ENCODE peak calls at places on chromosome 7, in seven cellular contexts. Q, Z, D, N, A, P and B are unnamed samples.

GRCh38 chr7:42107484-42107883 is 129.5 kb downstream of the GLI3 start:
- DNase-seq in A (peak; percentile 30), Z (peak; percentile 88), P (peak; percentile 89), N (peak; percentile 65), D (no peak), Q (no peak), B (peak; percentile 85)

GRCh38 chr7:17852361-17852760 is 87.9 kb downstream of the SNX13 start:
- DNase-seq in D (no peak), Z (no peak), Q (no peak), P (no peak), N (no peak), A (no peak), B (no peak)

GRCh38 chr7:128742206-128742605 is 3.0 kb downstream of the CALU start:
- DNase-seq in A (no peak), N (peak; percentile 76), Z (peak; percentile 82), P (no peak), D (no peak), Q (no peak), B (peak; percentile 95)

GRCh38 chr7:28297821-28298439 is 114.4 kb upstream of the CREB5 start:
- DNase-seq in Q (no peak), N (no peak), A (no peak), D (no peak), P (no peak), Z (no peak), B (no peak)

GRCh38 chr7:142855756-142856564 is 1.1 kb downstream of the EPHB6 start:
- DNase-seq in P (no peak), Q (no peak), N (peak; percentile 54), D (peak; percentile 80), A (peak; percentile 38), Z (no peak), B (peak; percentile 70)

GRCh38 chr7:101119876-101120275 is 7.0 kb upstream of the SERPINE1 start:
- DNase-seq in Z (no peak), Q (no peak), A (no peak), N (peak; percentile 61), D (no peak), P (no peak), B (no peak)

GRCh38 chr7:74682829-74683228 is 25.3 kb downstream of the GTF2I start:
- DNase-seq in A (no peak), Q (no peak), P (no peak), D (no peak), Z (no peak), N (no peak), B (no peak)

GRCh38 chr7:75849573-75849972 is 29.3 kb upstream of the RHBDD2 start:
- DNase-seq in P (no peak), Z (peak; percentile 62), Q (no peak), N (no peak), A (no peak), D (no peak), B (no peak)

GRCh38 chr7:157077986-157078644 is 60.6 kb upstream of the UBE3C start:
- DNase-seq in P (peak; percentile 71), A (no peak), D (no peak), N (peak; percentile 5), Z (no peak), Q (no peak), B (no peak)

GRCh38 chr7:44959956-44960640 is 18.7 kb downstream of the MYO1G start:
- DNase-seq in A (no peak), D (no peak), Z (no peak), N (no peak), P (no peak), Q (no peak), B (no peak)

GRCh38 chr7:114574384-114574783 is 159.8 kb downstream of the FOXP2 start:
- DNase-seq in Z (no peak), D (no peak), A (no peak), Q (no peak), N (peak; percentile 70), P (no peak), B (peak; percentile 83)

GRCh38 chr7:7609330-7609729 is 31.2 kb upstream of the UMAD1 start:
- DNase-seq in D (no peak), P (no peak), A (no peak), N (no peak), Q (no peak), Z (no peak), B (no peak)

GRCh38 chr7:32163141-32163806 is 93.1 kb upstream of the PDE1C start:
- DNase-seq in Q (peak; percentile 54), Z (peak; percentile 94), D (peak; percentile 27), N (peak; percentile 85), P (no peak), A (peak; percentile 75), B (peak; percentile 99)

GRCh38 chr7:137880432-137880831 is 33.7 kb upstream of the DGKI start:
- DNase-seq in Z (no peak), P (no peak), A (no peak), N (peak; percentile 87), D (no peak), Q (no peak), B (peak; percentile 90)

GRCh38 chr7:158362912-158363905 is 224.4 kb downstream of the PTPRN2 start:
- DNase-seq in Q (no peak), P (peak; percentile 19), Z (peak; percentile 15), D (no peak), N (no peak), A (no peak), B (no peak)

GRCh38 chr7:116687801-116688201 is 15.8 kb downstream of the MET start:
- DNase-seq in P (peak; percentile 25), N (peak; percentile 80), Q (peak; percentile 53), D (no peak), Z (peak; percentile 88), A (no peak), B (peak; percentile 82)
- H3K4me3 ChIP-seq in P (no peak overlapping the region), N (no peak overlapping the region), Q (peak overlapping the region; percentile 17), D (no peak overlapping the region), Z (peak overlapping the region; percentile 25), A (no peak overlapping the region), B (no peak overlapping the region)

GRCh38 chr7:37385787-37386186 is 62.9 kb downstream of the ELMO1 start:
- DNase-seq in P (no peak), D (no peak), Q (no peak), A (no peak), N (no peak), Z (no peak), B (no peak)
- H3K4me3 ChIP-seq in P (no peak overlapping the region), D (no peak overlapping the region), Q (no peak overlapping the region), A (no peak overlapping the region), N (no peak overlapping the region), Z (no peak overlapping the region), B (no peak overlapping the region)

DNA sequence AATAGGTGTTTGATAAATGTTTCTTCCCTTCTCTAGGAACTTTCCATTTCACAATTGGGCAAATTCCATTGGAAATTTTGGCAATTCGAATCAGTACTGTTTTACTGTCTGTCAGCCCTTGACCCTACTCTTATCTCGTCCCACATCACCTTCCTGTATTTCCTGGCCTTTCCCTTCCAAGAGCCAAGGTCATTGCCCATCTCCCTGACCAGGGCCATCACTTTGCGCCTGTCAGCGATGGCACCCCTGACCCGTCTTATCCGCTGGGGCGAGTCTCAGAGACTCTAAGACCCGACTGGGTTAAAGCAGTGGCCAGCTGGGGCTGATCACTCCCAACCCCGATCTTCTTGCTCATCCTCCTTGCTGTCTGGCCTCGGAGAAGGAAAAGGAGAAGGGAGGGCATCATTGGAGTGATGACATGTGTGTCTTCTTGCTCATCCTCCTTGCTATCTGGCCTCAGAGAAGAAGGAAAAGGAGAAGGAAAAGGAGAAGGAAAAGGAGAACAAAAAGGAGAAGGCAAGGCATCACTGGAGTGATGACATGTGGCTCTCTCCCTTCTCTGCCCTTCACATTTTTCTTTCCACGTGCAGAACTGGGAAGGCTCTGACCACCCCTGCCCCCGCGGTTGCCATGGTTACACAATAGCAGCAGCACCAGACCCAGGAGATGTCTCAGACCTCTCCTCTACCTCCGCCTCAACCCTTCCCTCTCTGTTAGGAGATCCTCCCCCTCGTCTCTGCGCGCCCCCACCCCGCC is 2.1 kb downstream of the SEMA3D start:
- DNase-seq in A (no peak), P (peak; percentile 58), Z (peak; percentile 23), N (peak; percentile 76), D (no peak), Q (no peak), B (peak; percentile 69)
- H3K4me3 ChIP-seq in A (no peak overlapping the region), P (peak overlapping the region; percentile 91), Z (peak overlapping the region; percentile 90), N (peak overlapping the region; percentile 78), D (peak overlapping the region; percentile 40), Q (peak overlapping the region; percentile 52), B (peak overlapping the region; percentile 95)

DNA sequence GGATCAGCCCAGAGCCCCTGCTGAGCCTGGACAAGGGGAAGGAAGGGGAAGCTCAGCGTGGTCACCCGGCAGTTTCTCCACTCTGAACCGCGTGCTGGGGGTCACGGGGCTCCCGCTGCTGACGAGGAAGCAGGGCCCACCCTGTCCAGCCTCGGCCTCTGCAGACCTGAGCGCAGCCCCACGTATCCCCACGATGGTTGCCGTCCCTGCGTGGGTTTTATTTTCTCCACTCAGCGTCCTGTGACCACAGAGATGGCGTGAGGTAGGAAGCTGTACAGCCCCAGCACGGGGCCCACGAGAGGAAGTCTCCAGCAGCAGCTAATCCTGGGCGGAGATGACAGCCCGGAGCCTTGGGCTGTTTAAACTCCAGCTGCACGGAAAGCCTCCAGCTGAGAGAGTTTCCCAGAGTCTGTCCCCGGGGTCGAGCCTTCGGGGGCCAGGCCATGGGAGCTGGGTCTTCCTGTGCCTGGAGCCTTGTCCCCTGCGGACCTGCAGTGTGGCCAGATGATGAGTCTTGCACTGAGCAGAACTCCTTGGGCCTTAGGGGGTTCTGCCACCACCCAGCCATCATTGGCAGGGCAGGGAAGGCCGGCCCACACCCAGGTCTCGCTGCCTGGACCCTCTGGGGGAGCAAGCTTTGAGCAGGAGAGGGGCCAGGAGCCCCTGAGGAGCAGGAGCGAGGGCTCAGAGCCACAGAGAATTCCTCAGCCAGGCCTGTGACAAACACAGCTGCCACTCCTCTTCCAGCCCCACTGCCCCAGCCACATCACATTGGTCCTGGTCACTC is 72.8 kb upstream of the FAM20C start:
- DNase-seq in D (peak; percentile 72), Z (no peak), Q (no peak), N (no peak), P (no peak), A (peak; percentile 57), B (no peak)
- H3K4me3 ChIP-seq in D (no peak overlapping the region), Z (no peak overlapping the region), Q (no peak overlapping the region), N (no peak overlapping the region), P (no peak overlapping the region), A (no peak overlapping the region), B (no peak overlapping the region)

GRCh38 chr7:134452991-134453473 is 5.9 kb downstream of the AKR1B1 start:
- DNase-seq in D (no peak), Z (no peak), Q (no peak), N (no peak), A (no peak), P (no peak), B (no peak)

GRCh38 chr7:134451656-134452055 is 7.2 kb downstream of the AKR1B1 start:
- DNase-seq in Q (no peak), N (no peak), A (peak; percentile 22), Z (no peak), P (no peak), D (peak; percentile 40), B (no peak)

GRCh38 chr7:134453526-134453925 is 5.4 kb downstream of the AKR1B1 start:
- DNase-seq in Z (no peak), D (no peak), P (no peak), A (no peak), N (no peak), Q (no peak), B (no peak)

GRCh38 chr7:134452419-134452827 is 6.5 kb downstream of the AKR1B1 start:
- DNase-seq in P (no peak), A (peak; percentile 43), Z (no peak), N (no peak), Q (no peak), D (no peak), B (no peak)

GRCh38 chr7:134454277-134454676 is 4.6 kb downstream of the AKR1B1 start:
- DNase-seq in N (no peak), D (no peak), A (no peak), Z (no peak), P (no peak), Q (no peak), B (no peak)
- H3K4me3 ChIP-seq in N (no peak overlapping the region), D (no peak overlapping the region), A (no peak overlapping the region), Z (no peak overlapping the region), P (no peak overlapping the region), Q (peak overlapping the region; percentile 86), B (no peak overlapping the region)

GRCh38 chr7:48924433-48924832 is at the start of gene CDC14C:
- DNase-seq in Q (no peak), A (no peak), N (no peak), P (no peak), D (no peak), Z (no peak), B (no peak)
- H3K4me3 ChIP-seq in Q (no peak within 1 kb of the TSS), A (no peak within 1 kb of the TSS), N (no peak within 1 kb of the TSS), P (no peak within 1 kb of the TSS), D (no peak within 1 kb of the TSS), Z (no peak within 1 kb of the TSS), B (no peak within 1 kb of the TSS)